ENCODE peak calls at places on chromosomes 4 and X, in nine cellular contexts. N is fibroblast of lung, F is cardiac muscle cell, L is esophagus squamous epithelium, G is ovary, Y is esophagus muscularis mucosa, Z is A549, I is AG04450, H is right lobe of liver. S is an unnamed sample.
A peak's percentile ranks its signal among the peaks of the same experiment; 100 is the strongest.

GRCh38 chr4:25843340-25844097 is 19.3 kb downstream of the SEL1L3 start:
- DNase-seq in I (no peak), Z (no peak), G (no peak), N (no peak), Y (no peak), H (peak; percentile 77), F (no peak), L (no peak), S (peak; percentile 69)

GRCh38 chrX:15675490-15675921 is 10.9 kb upstream of the CLTRN start:
- DNase-seq in H (peak; percentile 87), F (peak; percentile 79), I (no peak), G (peak; percentile 89), Z (peak; percentile 86), N (no peak), L (peak; percentile 74), Y (peak; percentile 95), S (peak; percentile 94)

GRCh38 chrX:69037786-69038185 is 127.5 kb downstream of the PJA1 start:
- DNase-seq in F (no peak), I (no peak), L (no peak), H (no peak), G (no peak), Z (no peak), Y (no peak), N (no peak), S (no peak)

GRCh38 chrX:37796805-37797204 is 16.9 kb downstream of the CYBB start:
- DNase-seq in G (no peak), Z (no peak), H (peak; percentile 18), F (peak; percentile 39), N (no peak), I (no peak), L (no peak), Y (no peak), S (peak; percentile 12)

GRCh38 chr4:122711893-122712292 is 20.6 kb upstream of the BBS12 start:
- DNase-seq in Y (no peak), L (no peak), N (no peak), H (no peak), Z (no peak), F (no peak), G (no peak), I (no peak), S (no peak)

GRCh38 chr4:122212880-122213279 is 60.7 kb downstream of the BLTP1 start:
- DNase-seq in N (no peak), I (no peak), L (no peak), H (no peak), F (no peak), Z (no peak), G (no peak), Y (no peak), S (no peak)

GRCh38 chr4:73894021-73894420 is 24.8 kb downstream of the CXCL1 start:
- DNase-seq in H (no peak), N (no peak), Y (no peak), I (no peak), G (no peak), L (no peak), F (no peak), Z (no peak), S (no peak)

GRCh38 chrX:105229146-105229545 is 8.7 kb upstream of the TEX13A start:
- DNase-seq in I (no peak), G (no peak), L (no peak), F (no peak), Z (no peak), Y (no peak), H (no peak), N (no peak), S (no peak)

GRCh38 chrX:143994206-143994605 is 110.3 kb downstream of the UBE2NL start:
- DNase-seq in Z (no peak), N (no peak), Y (no peak), L (no peak), G (no peak), F (no peak), I (no peak), H (no peak), S (no peak)

GRCh38 chr4:149140841-149141240 is 674.8 kb downstream of the IQCM start:
- DNase-seq in G (no peak), N (peak; percentile 76), Z (no peak), H (no peak), Y (no peak), L (no peak), I (no peak), F (no peak), S (no peak)

GRCh38 chr4:8699063-8699385 is 106.5 kb downstream of the CPZ start:
- DNase-seq in L (no peak), Y (no peak), N (no peak), Z (no peak), I (no peak), F (no peak), G (no peak), H (no peak), S (no peak)

GRCh38 chrX:53281321-53281822 is at the start of gene IQSEC2:
- DNase-seq in H (peak; percentile 64), F (peak; percentile 75), G (peak; percentile 94), N (peak; percentile 82), L (no peak), I (peak; percentile 29), Y (peak; percentile 93), Z (peak; percentile 79), S (peak; percentile 95)

GRCh38 chr4:138158746-138159297 is 83.3 kb downstream of the SLC7A11 start:
- DNase-seq in L (no peak), I (peak; percentile 38), F (no peak), Y (no peak), Z (no peak), N (peak; percentile 73), H (no peak), G (no peak), S (no peak)

GRCh38 chrX:23981711-23982110 is 45.3 kb downstream of the KLHL15 start:
- DNase-seq in F (peak; percentile 27), L (no peak), G (no peak), N (no peak), Y (no peak), I (no peak), H (no peak), Z (no peak), S (no peak)

GRCh38 chr4:90841676-90842075 is 714.5 kb downstream of the CCSER1 start:
- DNase-seq in G (no peak), Y (no peak), Z (no peak), N (peak; percentile 28), L (no peak), F (no peak), H (no peak), I (no peak), S (no peak)

GRCh38 chr4:8050555-8051206 is 107.9 kb downstream of the ABLIM2 start:
- DNase-seq in H (peak; percentile 82), N (peak; percentile 52), L (no peak), Y (no peak), Z (no peak), G (peak; percentile 83), F (peak; percentile 88), I (no peak), S (peak; percentile 91)

GRCh38 chr4:3073158-3074077 is 920 bp downstream of the HTT-AS start:
- DNase-seq in N (no peak), F (peak; percentile 30), H (peak; percentile 45), G (no peak), Y (no peak), Z (no peak), L (no peak), I (no peak), S (peak; percentile 43)
- H3K27ac ChIP-seq in N (no peak overlapping the region), F (peak overlapping the region; percentile 62), H (no peak overlapping the region), G (no peak overlapping the region), Y (peak overlapping the region; percentile 85), Z (peak overlapping the region; percentile 91), L (peak overlapping the region; percentile 96), I (no peak overlapping the region), S (peak overlapping the region; percentile 53)

DNA sequence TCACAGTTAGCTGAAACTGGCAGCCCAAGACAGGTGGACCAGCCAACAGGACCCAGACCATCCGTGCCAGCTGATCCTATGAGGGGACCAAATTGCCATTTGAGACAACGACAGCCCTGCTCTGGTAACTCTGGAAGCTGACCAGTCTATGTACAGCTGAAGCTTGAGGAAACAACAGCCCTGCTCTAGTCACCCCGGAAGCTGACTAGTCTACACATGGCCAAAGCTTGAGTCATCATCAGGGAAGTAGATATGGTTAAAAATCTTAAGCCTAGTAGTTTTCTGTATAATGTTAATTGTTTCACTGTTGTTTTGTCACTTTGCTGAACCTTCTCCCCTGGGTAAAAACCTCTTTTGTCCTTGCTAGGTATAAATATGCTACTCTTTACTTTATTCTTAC is 905.4 kb upstream of the NDST4 start:
- DNase-seq in H (no peak), L (no peak), F (no peak), Z (no peak), N (no peak), Y (no peak), G (no peak), I (no peak), S (no peak)
- H3K9me3 ChIP-seq in H (no peaks in the 10 kb centered on the region), L (peaks cover 60% of the 10 kb centered on the region), F (no peaks in the 10 kb centered on the region), Z (peaks cover 15% of the 10 kb centered on the region), N (no peaks in the 10 kb centered on the region), Y (peaks cover 38% of the 10 kb centered on the region), G (peaks cover 4% of the 10 kb centered on the region), I (peaks cover 45% of the 10 kb centered on the region), S (peaks cover 8% of the 10 kb centered on the region)

GRCh38 chrX:118521435-118521834 is 25.8 kb downstream of the DOCK11 start:
- DNase-seq in I (peak; percentile 33), F (no peak), Z (no peak), L (no peak), Y (no peak), H (no peak), G (no peak), N (peak; percentile 81), S (no peak)

GRCh38 chrX:118520206-118520857 is 24.7 kb downstream of the DOCK11 start:
- DNase-seq in N (peak; percentile 91), L (no peak), I (peak; percentile 38), G (no peak), Z (no peak), F (no peak), Y (no peak), H (no peak), S (no peak)

GRCh38 chrX:118522230-118522926 is 26.8 kb downstream of the DOCK11 start:
- DNase-seq in G (no peak), F (no peak), H (no peak), Z (no peak), I (no peak), Y (no peak), L (no peak), N (no peak), S (no peak)

GRCh38 chrX:118520858-118521206 is 25.2 kb downstream of the DOCK11 start:
- DNase-seq in Z (no peak), I (no peak), G (no peak), L (no peak), F (no peak), Y (no peak), H (no peak), N (no peak), S (no peak)

GRCh38 chrX:118519411-118520205 is 24.0 kb downstream of the DOCK11 start:
- DNase-seq in Z (no peak), N (peak; percentile 83), G (no peak), F (no peak), I (no peak), H (no peak), L (no peak), Y (no peak), S (no peak)
- H3K4me3 ChIP-seq in Z (no peak overlapping the region), N (no peak overlapping the region), G (no peak overlapping the region), F (no peak overlapping the region), I (no peak overlapping the region), H (no peak overlapping the region), L (no peak overlapping the region), Y (no peak overlapping the region), S (no peak overlapping the region)

GRCh38 chr4:42607011-42607726 is 49.7 kb downstream of the ATP8A1 start:
- DNase-seq in L (no peak), N (no peak), H (no peak), F (no peak), G (no peak), Y (no peak), I (no peak), Z (no peak), S (no peak)
- H3K27ac ChIP-seq in L (no peak overlapping the region), N (no peak overlapping the region), H (no peak overlapping the region), F (no peak overlapping the region), G (no peak overlapping the region), Y (no peak overlapping the region), I (no peak overlapping the region), Z (no peak overlapping the region), S (no peak overlapping the region)

S was measured in right cardiac atrium.